ENCODE peak calls at places on chromosomes 2 and 18, in five cellular contexts. T is substantia nigra, P is ELF-1, J is SK-N-SH, A is IMR-90. B is an unnamed sample.

GRCh38 chr2:180012523-180012922 is 5.4 kb upstream of the CWC22 start:
- DNase-seq in T (no peak), J (no peak), A (peak), P (no peak), B (no peak)

GRCh38 chr18:50819027-50819726 is 639 bp downstream of the MRO start:
- DNase-seq in T (no peak), A (no peak), P (peak), J (peak), B (no peak)

GRCh38 chr18:11989174-11989573 is 7.9 kb downstream of the IMPA2 start:
- DNase-seq in P (no peak), T (no peak), A (no peak), J (no peak), B (no peak)

GRCh38 chr2:104872866-104873688 is 19.2 kb downstream of the POU3F3 start:
- DNase-seq in A (peak), T (peak), P (peak), J (peak), B (no peak)

GRCh38 chr2:219408101-219409030 is 9.8 kb upstream of the DES start:
- DNase-seq in T (no peak), A (peak), J (no peak), P (no peak), B (no peak)

GRCh38 chr2:25251032-25251460 is 82.7 kb upstream of the POMC start:
- DNase-seq in J (peak), T (no peak), P (no peak), A (no peak), B (no peak)

GRCh38 chr2:72788756-72789155 is 37.1 kb downstream of the EXOC6B start:
- DNase-seq in J (no peak), T (no peak), P (no peak), A (peak), B (no peak)

GRCh38 chr2:235493775-235494715 is at the start of gene AGAP1:
- DNase-seq in P (peak), A (peak), J (peak), T (peak), B (no peak)

GRCh38 chr2:43493954-43494353 is 101.9 kb downstream of the THADA start:
- DNase-seq in T (no peak), A (no peak), J (no peak), P (no peak), B (no peak)

GRCh38 chr2:20176760-20177159 is 48.2 kb downstream of the SDC1 start:
- DNase-seq in P (no peak), T (no peak), A (no peak), J (no peak), B (no peak)

GRCh38 chr2:84847326-84848050 is 33.4 kb downstream of the TRABD2A start:
- DNase-seq in P (no peak), A (no peak), J (no peak), T (no peak), B (no peak)

GRCh38 chr2:119469661-119470297 is 38.1 kb downstream of the TMEM37 start:
- DNase-seq in T (no peak), P (no peak), J (no peak), A (no peak), B (no peak)

GRCh38 chr2:216548901-216549321 is 50.3 kb downstream of the RPL37A start:
- DNase-seq in P (no peak), A (no peak), J (no peak), T (no peak), B (no peak)

GRCh38 chr2:15730545-15731212 is 139.0 kb downstream of the DDX1 start:
- DNase-seq in J (peak), P (peak), T (peak), A (peak), B (no peak)

GRCh38 chr2:212535963-212536362 is 2.6 kb downstream of the ERBB4 start:
- DNase-seq in A (no peak), T (no peak), P (peak), J (no peak), B (no peak)